ENCODE peak calls at places on chromosomes 6 and 20, in ten cellular contexts. U, O, L, J, Y, V, C, R, P and S are unnamed samples.

GRCh38 chr6:97669191-97669651 is 386.2 kb upstream of the MMS22L start:
- DNase-seq in U (no peak), O (peak), L (no peak), J (peak), Y (peak), V (no peak), C (no peak), R (peak), P (no peak), S (peak)

GRCh38 chr6:157047328-157047727 is 270.1 kb downstream of the ARID1B start:
- DNase-seq in U (no peak), O (no peak), L (no peak), J (no peak), Y (no peak), V (no peak), C (no peak), R (no peak), P (no peak), S (no peak)

GRCh38 chr20:63639093-63639860 is 12.4 kb upstream of the GMEB2 start:
- DNase-seq in U (no peak), O (no peak), L (no peak), J (peak), Y (no peak), V (no peak), C (no peak), R (no peak), P (peak), S (no peak)

GRCh38 chr20:51404297-51405060 is 138.0 kb downstream of the NFATC2 start:
- DNase-seq in U (no peak), O (no peak), L (no peak), J (no peak), Y (no peak), V (no peak), C (peak), R (peak), P (peak), S (no peak)

GRCh38 chr6:83431545-83432165 is 804 bp upstream of the ME1 start:
- DNase-seq in U (no peak), O (no peak), L (no peak), J (no peak), Y (no peak), V (no peak), C (no peak), R (no peak), P (peak), S (peak)

GRCh38 chr20:44761423-44761822 is 15.8 kb downstream of the KCNK15 start:
- DNase-seq in U (no peak), O (no peak), L (no peak), J (no peak), Y (no peak), V (no peak), C (peak), R (no peak), P (no peak), S (no peak)

GRCh38 chr6:22783921-22784320 is 214.6 kb downstream of the HDGFL1 start:
- DNase-seq in U (no peak), O (no peak), L (no peak), J (no peak), Y (no peak), V (no peak), C (peak), R (no peak), P (no peak), S (no peak)

GRCh38 chr20:62824476-62825287 is 7.8 kb downstream of the COL9A3 start:
- DNase-seq in U (no peak), O (no peak), L (no peak), J (no peak), Y (peak), V (no peak), C (peak), R (no peak), P (peak), S (peak)

GRCh38 chr20:1150968-1151367 is 32.6 kb downstream of the PSMF1 start:
- DNase-seq in U (no peak), O (no peak), L (no peak), J (no peak), Y (no peak), V (no peak), C (no peak), R (no peak), P (no peak), S (no peak)

GRCh38 chr6:41406821-41407787 is 71.7 kb downstream of the NCR2 start:
- DNase-seq in U (no peak), O (no peak), L (no peak), J (peak), Y (no peak), V (no peak), C (no peak), R (no peak), P (no peak), S (no peak)

GRCh38 chr6:71124340-71124739 is 164.3 kb upstream of the OGFRL1 start:
- DNase-seq in U (no peak), O (no peak), L (no peak), J (no peak), Y (no peak), V (no peak), C (no peak), R (peak), P (no peak), S (no peak)

GRCh38 chr20:64201653-64202052 is 37.4 kb downstream of the MYT1 start:
- DNase-seq in U (no peak), O (no peak), L (no peak), J (no peak), Y (no peak), V (no peak), C (no peak), R (no peak), P (no peak), S (no peak)

GRCh38 chr6:121698617-121699016 is 263.2 kb downstream of the GJA1 start:
- DNase-seq in U (no peak), O (no peak), L (no peak), J (no peak), Y (no peak), V (no peak), C (no peak), R (no peak), P (no peak), S (no peak)

GRCh38 chr6:6603317-6603716 is 14.8 kb downstream of the LY86 start:
- DNase-seq in U (no peak), O (no peak), L (no peak), J (no peak), Y (no peak), V (no peak), C (no peak), R (no peak), P (no peak), S (no peak)

GRCh38 chr6:6604015-6604414 is 15.5 kb downstream of the LY86 start:
- DNase-seq in U (no peak), O (no peak), L (no peak), J (no peak), Y (no peak), V (no peak), C (no peak), R (no peak), P (no peak), S (no peak)

GRCh38 chr6:6597682-6598081 is 9.2 kb downstream of the LY86 start:
- DNase-seq in U (no peak), O (no peak), L (no peak), J (no peak), Y (no peak), V (no peak), C (no peak), R (no peak), P (no peak), S (no peak)

GRCh38 chr6:6599468-6599873 is 11.0 kb downstream of the LY86 start:
- DNase-seq in U (no peak), O (no peak), L (no peak), J (peak), Y (no peak), V (no peak), C (no peak), R (no peak), P (no peak), S (peak)

DNA sequence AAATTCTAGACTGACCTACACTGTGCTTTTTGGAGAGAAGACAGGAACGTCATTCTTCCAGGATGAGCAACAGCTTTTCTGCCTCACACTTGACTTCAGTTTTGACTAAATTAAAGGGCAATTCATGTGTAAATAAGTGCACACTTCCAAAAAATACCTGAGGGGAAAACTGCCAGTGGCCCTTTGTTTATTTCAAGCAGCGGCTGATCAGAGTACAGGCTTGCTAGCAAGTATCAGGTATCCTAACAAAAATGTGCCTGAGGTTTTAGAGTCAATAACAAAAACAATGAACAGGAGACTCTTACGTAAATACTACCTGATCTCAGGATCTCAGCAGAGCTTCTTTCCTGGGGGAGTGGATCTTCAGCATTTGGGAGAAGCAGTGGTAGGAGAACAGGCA is 12.3 kb downstream of the LY86 start:
- DNase-seq in U (no peak), O (no peak), L (no peak), J (no peak), Y (no peak), V (no peak), C (no peak), R (no peak), P (no peak), S (no peak)
- TF ChIP-seq CTCF in U (no peak), O (no peak), L (no peak), J (no peak), Y (no peak), V (no peak), C (no peak), R (no peak), P (no peak), S (no peak)

DNA sequence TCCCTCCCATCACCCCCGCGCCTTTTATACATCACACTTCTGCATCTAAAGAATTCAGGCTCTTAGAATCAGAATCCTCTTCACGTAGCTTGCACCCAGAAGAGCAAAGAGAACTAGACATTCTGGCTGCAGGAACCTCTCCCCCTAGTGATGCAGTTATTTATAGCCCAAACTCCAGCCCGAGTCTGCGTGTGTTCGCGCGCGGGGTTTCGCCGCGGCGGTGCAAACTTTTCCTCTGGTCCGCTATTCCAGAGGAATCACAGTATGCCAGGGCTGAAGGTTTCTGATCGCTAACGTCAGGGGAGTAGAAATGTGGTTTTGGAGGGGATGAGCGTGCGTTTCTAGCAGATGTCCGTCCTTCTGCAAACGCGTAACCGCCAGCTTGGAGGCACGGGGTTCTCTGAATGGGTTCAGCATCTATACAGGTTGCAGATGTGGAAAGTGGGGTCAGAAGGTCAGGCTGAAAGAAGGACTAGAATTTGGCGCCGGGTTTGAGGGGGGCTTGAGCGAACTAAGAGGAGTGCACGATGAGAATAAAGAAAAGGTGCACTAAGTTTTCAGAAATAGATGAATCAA is 1.9 kb downstream of the EPHA7 start:
- DNase-seq in U (no peak), O (no peak), L (no peak), J (no peak), Y (peak), V (no peak), C (peak), R (peak), P (no peak), S (no peak)
- H3K4me3 ChIP-seq in U (peak), O (no peak), L (no peak), J (peak), Y (peak), V (no peak), C (peak), R (peak), P (peak), S (no peak)

GRCh38 chr20:53967527-53967926 is 102.9 kb downstream of the BCAS1 start:
- DNase-seq in U (no peak), O (no peak), L (no peak), J (no peak), Y (no peak), V (no peak), C (no peak), R (no peak), P (no peak), S (no peak)
- TF ChIP-seq CTCF in U (no peak), O (no peak), L (no peak), J (no peak), Y (no peak), V (no peak), C (no peak), R (no peak), P (no peak), S (no peak)

GRCh38 chr6:35161776-35162607 is 20.9 kb upstream of the TCP11 start:
- DNase-seq in U (no peak), O (no peak), L (no peak), J (no peak), Y (no peak), V (peak), C (peak), R (no peak), P (no peak), S (no peak)
- H3K4me3 ChIP-seq in U (no peak), O (no peak), L (no peak), J (no peak), Y (no peak), V (peak), C (no peak), R (no peak), P (no peak), S (no peak)

GRCh38 chr6:111553580-111553979 is 52.1 kb downstream of the TRAF3IP2 start:
- DNase-seq in U (no peak), O (no peak), L (no peak), J (no peak), Y (no peak), V (no peak), C (no peak), R (no peak), P (no peak), S (no peak)

GRCh38 chr6:111556004-111556403 is 49.7 kb downstream of the TRAF3IP2 start:
- DNase-seq in U (no peak), O (no peak), L (no peak), J (no peak), Y (no peak), V (no peak), C (no peak), R (no peak), P (no peak), S (no peak)

GRCh38 chr6:111552999-111553398 is 52.7 kb downstream of the TRAF3IP2 start:
- DNase-seq in U (no peak), O (no peak), L (no peak), J (no peak), Y (no peak), V (no peak), C (no peak), R (no peak), P (no peak), S (no peak)

GRCh38 chr6:111552241-111552744 is 53.4 kb downstream of the TRAF3IP2 start:
- DNase-seq in U (peak), O (peak), L (no peak), J (peak), Y (peak), V (no peak), C (peak), R (peak), P (peak), S (peak)

GRCh38 chr6:111555041-111555440 is 50.6 kb downstream of the TRAF3IP2 start:
- DNase-seq in U (no peak), O (peak), L (no peak), J (no peak), Y (no peak), V (no peak), C (peak), R (peak), P (no peak), S (no peak)
- TF ChIP-seq CTCF in U (no peak), O (peak), L (no peak), J (no peak), Y (no peak), V (no peak), C (no peak), R (no peak), P (no peak), S (no peak)

DNA sequence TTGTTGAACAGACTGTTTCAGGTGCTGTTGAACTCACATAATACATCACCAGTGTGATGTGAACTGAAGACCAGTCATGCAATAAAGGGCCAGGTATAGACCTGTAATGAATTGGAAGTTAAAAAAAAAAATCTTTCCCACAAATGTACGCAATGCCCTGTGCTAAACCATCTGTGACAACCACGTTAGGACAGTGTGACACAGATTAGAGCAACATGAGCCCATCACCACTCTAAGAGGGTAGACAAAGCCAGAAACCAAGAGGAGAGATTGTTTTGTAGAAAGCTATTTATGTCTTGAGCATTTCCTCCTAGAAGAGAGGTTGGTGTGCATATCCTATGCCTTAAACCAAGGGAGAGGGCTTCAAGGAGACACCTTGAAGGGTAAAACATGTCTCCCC is 77.0 kb upstream of the BEND6 start:
- DNase-seq in U (no peak), O (no peak), L (no peak), J (no peak), Y (no peak), V (no peak), C (no peak), R (no peak), P (no peak), S (no peak)
- H3K4me3 ChIP-seq in U (no peak), O (no peak), L (no peak), J (no peak), Y (no peak), V (no peak), C (no peak), R (no peak), P (no peak), S (no peak)

GRCh38 chr6:5338177-5338960 is 77.1 kb downstream of the FARS2 start:
- DNase-seq in U (no peak), O (no peak), L (no peak), J (no peak), Y (no peak), V (no peak), C (no peak), R (no peak), P (no peak), S (no peak)

GRCh38 chr6:5335020-5335419 is 73.7 kb downstream of the FARS2 start:
- DNase-seq in U (no peak), O (no peak), L (no peak), J (no peak), Y (no peak), V (no peak), C (no peak), R (no peak), P (no peak), S (no peak)

GRCh38 chr6:5334341-5334740 is 73.0 kb downstream of the FARS2 start:
- DNase-seq in U (no peak), O (peak), L (no peak), J (no peak), Y (no peak), V (no peak), C (no peak), R (peak), P (no peak), S (no peak)

GRCh38 chr6:5339757-5340156 is 78.4 kb downstream of the FARS2 start:
- DNase-seq in U (no peak), O (no peak), L (no peak), J (no peak), Y (no peak), V (no peak), C (no peak), R (no peak), P (no peak), S (no peak)

GRCh38 chr6:5337573-5337972 is 76.3 kb downstream of the FARS2 start:
- DNase-seq in U (no peak), O (peak), L (no peak), J (no peak), Y (no peak), V (no peak), C (peak), R (peak), P (no peak), S (no peak)
- TF ChIP-seq CTCF in U (no peak), O (no peak), L (no peak), J (no peak), Y (no peak), V (no peak), C (no peak), R (no peak), P (no peak), S (no peak)

GRCh38 chr20:23626040-23626620 is 11.6 kb downstream of the CST3 start:
- DNase-seq in U (no peak), O (peak), L (no peak), J (no peak), Y (no peak), V (no peak), C (peak), R (no peak), P (peak), S (peak)

GRCh38 chr20:23625236-23625964 is 12.4 kb downstream of the CST3 start:
- DNase-seq in U (no peak), O (no peak), L (no peak), J (no peak), Y (no peak), V (no peak), C (no peak), R (no peak), P (peak), S (peak)

GRCh38 chr20:23624307-23624706 is 13.4 kb downstream of the CST3 start:
- DNase-seq in U (no peak), O (no peak), L (no peak), J (no peak), Y (no peak), V (no peak), C (peak), R (no peak), P (no peak), S (no peak)

GRCh38 chr20:23623666-23624065 is 14.1 kb downstream of the CST3 start:
- DNase-seq in U (no peak), O (no peak), L (no peak), J (no peak), Y (no peak), V (no peak), C (no peak), R (no peak), P (no peak), S (peak)

DNA sequence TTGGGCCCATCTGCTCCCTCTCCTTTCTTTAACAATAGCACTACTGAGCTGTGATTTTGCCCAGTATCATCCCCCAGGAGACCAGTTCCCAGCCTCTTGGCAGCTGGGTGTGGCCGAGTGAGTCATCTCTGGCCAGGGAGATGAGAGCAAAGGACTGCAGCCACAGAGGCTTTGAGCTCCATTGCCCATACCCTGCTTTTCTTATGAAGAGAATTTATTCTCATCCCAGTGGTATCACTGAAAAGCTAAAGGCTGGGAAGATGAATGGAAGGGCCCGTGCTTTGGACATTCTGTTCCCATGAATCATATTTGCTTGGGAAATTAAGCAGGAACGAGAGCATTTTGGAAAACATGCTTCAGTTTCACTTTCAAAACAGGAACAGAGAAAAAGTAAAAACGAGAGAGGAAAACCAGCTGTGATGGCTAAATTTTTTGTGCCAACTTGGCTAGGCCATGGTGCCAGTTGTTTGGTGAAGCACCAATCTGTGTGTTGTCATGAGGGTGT is 14.9 kb downstream of the CST3 start:
- DNase-seq in U (no peak), O (peak), L (no peak), J (peak), Y (no peak), V (no peak), C (peak), R (peak), P (peak), S (peak)
- H3K4me3 ChIP-seq in U (peak), O (peak), L (peak), J (peak), Y (no peak), V (peak), C (peak), R (peak), P (no peak), S (peak)